ENCODE peak calls at places on chromosomes 5 and 9, in eight cellular contexts. P is ELF-1; Q is adipocyte; L is HT1080; F is CD4-positive, CD25-positive, alpha-beta regulatory T cell; S is activated CD8-positive, alpha-beta memory T cell treated with anti-CD3 and anti-CD28 coated beads for 24 hours; N is T-helper 9 cell; T is A549. J is an unnamed sample.
A peak's percentile ranks its signal among the peaks of the same experiment; 100 is the strongest.

GRCh38 chr9:113705938-113706519 is 170.1 kb upstream of the ZNF618 start:
- DNase-seq in L (no peak), Q (no peak), T (no peak), N (no peak), S (no peak), F (no peak), P (peak; percentile 56), J (no peak)

GRCh38 chr5:1276930-1277329 is 17.9 kb downstream of the TERT start:
- DNase-seq in T (no peak), Q (no peak), F (no peak), S (no peak), N (no peak), P (no peak), L (no peak), J (no peak)

GRCh38 chr9:3768286-3768685 is 242.5 kb upstream of the RFX3 start:
- DNase-seq in N (no peak), P (no peak), Q (no peak), L (no peak), F (no peak), T (no peak), S (no peak), J (no peak)

GRCh38 chr9:86500667-86501435 is 146.6 kb upstream of the TUT7 start:
- DNase-seq in P (no peak), S (no peak), Q (peak; percentile 90), L (peak; percentile 71), F (no peak), N (no peak), T (no peak), J (no peak)

GRCh38 chr5:18772475-18772874 is 1138.2 kb downstream of the TAF11L14 start:
- DNase-seq in N (no peak), P (peak; percentile 17), L (peak; percentile 73), S (no peak), T (peak; percentile 3), Q (peak; percentile 42), F (no peak), J (no peak)

GRCh38 chr9:109640232-109641078 is 139.5 kb upstream of the PALM2AKAP2 start:
- DNase-seq in T (peak; percentile 18), F (no peak), Q (peak; percentile 72), P (peak; percentile 31), L (no peak), N (no peak), S (no peak), J (no peak)

GRCh38 chr9:137252555-137253506 is 1.7 kb downstream of the STPG3 start:
- DNase-seq in N (no peak), F (no peak), Q (no peak), L (no peak), P (peak; percentile 39), T (no peak), S (no peak), J (no peak)

GRCh38 chr5:57592236-57592635 is 109.6 kb upstream of the ACTBL2 start:
- DNase-seq in L (peak; percentile 81), Q (no peak), N (no peak), T (no peak), P (no peak), F (no peak), S (no peak), J (no peak)

GRCh38 chr9:69028754-69029153 is 6.8 kb upstream of the FXN start:
- DNase-seq in Q (no peak), T (no peak), F (peak; percentile 36), N (no peak), L (no peak), S (no peak), P (no peak), J (no peak)

GRCh38 chr9:71767421-71768321 is 642 bp downstream of the CEMIP2 start:
- DNase-seq in Q (peak; percentile 72), T (no peak), S (no peak), L (no peak), P (no peak), F (no peak), N (peak; percentile 6), J (no peak)

GRCh38 chr9:106920701-106921283 is 57.8 kb downstream of the ZNF462 start:
- DNase-seq in F (no peak), P (peak; percentile 69), T (no peak), L (peak; percentile 35), N (no peak), Q (peak; percentile 19), S (no peak), J (peak; percentile 76)

GRCh38 chr5:54514841-54515432 is 2.6 kb upstream of the SNX18 start:
- DNase-seq in Q (peak; percentile 80), S (no peak), N (no peak), L (peak; percentile 37), T (no peak), F (no peak), P (no peak), J (no peak)

GRCh38 chr9:70529377-70529776 is 114.9 kb upstream of the KLF9 start:
- DNase-seq in F (no peak), L (no peak), P (no peak), Q (no peak), T (no peak), N (no peak), S (no peak), J (no peak)

GRCh38 chr9:21994996-21995651 is 533 bp downstream of the CDKN2B-AS1 start:
- DNase-seq in Q (peak; percentile 88), N (peak; percentile 71), T (no peak), P (peak; percentile 72), S (peak; percentile 81), L (no peak), F (peak; percentile 83), J (peak; percentile 48)

GRCh38 chr9:4620881-4621555 is 41.1 kb upstream of the PLPP6 start:
- DNase-seq in N (no peak), L (no peak), P (peak; percentile 49), F (no peak), S (no peak), T (no peak), Q (peak; percentile 35), J (no peak)

GRCh38 chr9:38067611-38067891 is 1.5 kb downstream of the SHB start:
- DNase-seq in L (no peak), S (no peak), F (no peak), Q (peak; percentile 47), N (no peak), P (peak; percentile 53), T (no peak), J (no peak)

GRCh38 chr5:9858043-9858442 is 227.9 kb upstream of the TAS2R1 start:
- DNase-seq in F (no peak), N (no peak), S (no peak), Q (no peak), P (no peak), T (no peak), L (no peak), J (no peak)

GRCh38 chr9:124045076-124045829 is 33.7 kb downstream of the LHX2 start:
- DNase-seq in Q (peak; percentile 74), T (no peak), F (no peak), N (no peak), P (peak; percentile 56), S (no peak), L (no peak), J (no peak)

GRCh38 chr5:132391870-132392269 is 22.4 kb downstream of the SLC22A5 start:
- DNase-seq in Q (no peak), F (no peak), L (no peak), S (no peak), N (no peak), T (no peak), P (no peak), J (no peak)

GRCh38 chr9:7237473-7238243 is 479.9 kb downstream of the KDM4C start:
- DNase-seq in L (peak; percentile 63), P (no peak), N (no peak), Q (no peak), T (no peak), S (no peak), F (no peak), J (no peak)

GRCh38 chr5:135313405-135313804 is 85.6 kb downstream of the MACROH2A1 start:
- DNase-seq in T (no peak), S (peak; percentile 19), F (no peak), L (no peak), Q (no peak), P (no peak), N (no peak), J (no peak)

J was measured in hippocampal formation.